ENCODE peak calls at places on chromosomes 4 and X, in six cellular contexts. Q, R, G, Y, X and A are unnamed samples.

GRCh38 chr4:25509656-25510055 is 132.6 kb downstream of the ANAPC4 start:
- DNase-seq in Y (no peak), X (no peak), G (no peak), R (no peak), Q (no peak), A (no peak)

GRCh38 chr4:113563691-113564378 is 197.7 kb downstream of the CAMK2D start:
- DNase-seq in X (no peak), G (no peak), R (no peak), Y (no peak), Q (no peak), A (no peak)

GRCh38 chr4:71195932-71196331 is 142.9 kb upstream of the SLC4A4 start:
- DNase-seq in R (no peak), Y (peak; percentile 74), Q (no peak), X (no peak), G (no peak), A (no peak)

GRCh38 chr4:179145746-179146530 is 1703.7 kb upstream of the AGA start:
- DNase-seq in Y (no peak), Q (no peak), R (no peak), G (no peak), X (no peak), A (no peak)

GRCh38 chr4:95142877-95143412 is 385.2 kb downstream of the BMPR1B start:
- DNase-seq in X (no peak), Y (peak; percentile 24), Q (no peak), R (no peak), G (no peak), A (no peak)

GRCh38 chr4:98624642-98625041 is 33.8 kb downstream of the TSPAN5 start:
- DNase-seq in G (no peak), R (no peak), Y (no peak), Q (no peak), X (no peak), A (no peak)

GRCh38 chr4:81470456-81471327 is 1.0 kb downstream of the RASGEF1B start:
- DNase-seq in Q (peak; percentile 7), G (peak; percentile 29), X (no peak), R (no peak), Y (peak; percentile 50), A (no peak)

GRCh38 chr4:30717208-30718020 is 2.8 kb upstream of the PCDH7 start:
- DNase-seq in Y (peak; percentile 83), X (no peak), Q (no peak), R (no peak), G (peak; percentile 76), A (no peak)

GRCh38 chr4:57943672-57944071 is 833.5 kb upstream of the IGFBP7 start:
- DNase-seq in Y (no peak), R (no peak), X (no peak), G (no peak), Q (no peak), A (no peak)

GRCh38 chr4:11625206-11625605 is 196.5 kb upstream of the HS3ST1 start:
- DNase-seq in R (no peak), G (no peak), Y (no peak), Q (no peak), X (no peak), A (no peak)

GRCh38 chrX:72604705-72605104 is 32.1 kb upstream of the HDAC8 start:
- DNase-seq in G (no peak), Y (no peak), X (no peak), R (no peak), Q (no peak), A (no peak)

GRCh38 chr4:47942420-47942819 is 28.0 kb upstream of the NFXL1 start:
- DNase-seq in Q (no peak), G (peak; percentile 32), Y (peak; percentile 33), R (no peak), X (no peak), A (no peak)

GRCh38 chr4:159374749-159375535 is 272.1 kb downstream of the RAPGEF2 start:
- DNase-seq in X (no peak), Q (no peak), Y (no peak), R (no peak), G (no peak), A (no peak)

GRCh38 chrX:115373308-115373707 is 83.8 kb downstream of the LUZP4 start:
- DNase-seq in Y (peak; percentile 1), Q (no peak), X (no peak), G (no peak), R (no peak), A (no peak)

GRCh38 chrX:3962511-3963350 is 249.3 kb upstream of the PRKX start:
- DNase-seq in Q (peak; percentile 5), G (no peak), Y (peak; percentile 62), X (no peak), R (no peak), A (peak; percentile 1)

GRCh38 chr4:185370291-185370690 is 25.4 kb downstream of the LRP2BP start:
- DNase-seq in G (no peak), Q (no peak), R (no peak), Y (no peak), X (no peak), A (no peak)

GRCh38 chr4:186487726-186488125 is 67.6 kb downstream of the MTNR1A start:
- DNase-seq in G (no peak), X (no peak), Y (no peak), R (no peak), Q (no peak), A (no peak)

GRCh38 chr4:87442889-87443288 is 20.5 kb downstream of the NUDT9 start:
- DNase-seq in Q (no peak), G (no peak), R (no peak), Y (no peak), X (no peak), A (no peak)

GRCh38 chrX:25005034-25005381 is 10.8 kb downstream of the ARX start:
- DNase-seq in Y (peak; percentile 57), Q (no peak), G (no peak), R (no peak), X (no peak), A (no peak)

GRCh38 chr4:139560396-139561084 is 4.5 kb upstream of the SETD7 start:
- DNase-seq in Q (no peak), G (peak; percentile 26), Y (peak; percentile 52), X (no peak), R (no peak), A (no peak)

GRCh38 chr4:98343640-98344039 is 82.5 kb downstream of the RAP1GDS1 start:
- DNase-seq in Q (no peak), Y (no peak), G (no peak), R (no peak), X (no peak), A (no peak)

GRCh38 chrX:44742480-44743155 is 101.2 kb upstream of the DUSP21 start:
- DNase-seq in R (no peak), G (no peak), X (no peak), Y (no peak), Q (no peak), A (no peak)

GRCh38 chr4:163901305-163901704 is 406.8 kb downstream of the TMA16 start:
- DNase-seq in Y (peak; percentile 27), X (no peak), Q (no peak), G (no peak), R (no peak), A (no peak)

GRCh38 chr4:153257151-153257620 is 52.9 kb downstream of the TRIM2 start:
- DNase-seq in X (no peak), Q (no peak), R (no peak), G (peak; percentile 53), Y (peak; percentile 74), A (no peak)

GRCh38 chr4:153258750-153259149 is 54.5 kb downstream of the TRIM2 start:
- DNase-seq in X (no peak), Q (no peak), G (no peak), Y (peak; percentile 52), R (no peak), A (no peak)

GRCh38 chr4:153260152-153260551 is 55.9 kb downstream of the TRIM2 start:
- DNase-seq in Y (peak; percentile 61), X (no peak), G (no peak), R (no peak), Q (no peak), A (no peak)

GRCh38 chr4:153259679-153260078 is 55.4 kb downstream of the TRIM2 start:
- DNase-seq in X (no peak), G (no peak), R (no peak), Q (no peak), Y (peak; percentile 44), A (no peak)

GRCh38 chr4:153257966-153258365 is 53.7 kb downstream of the TRIM2 start:
- DNase-seq in X (no peak), R (no peak), G (peak; percentile 49), Y (peak; percentile 80), Q (no peak), A (no peak)
- TF ChIP-seq CREB1 in X (no peak), R (no peak), G (no peak), Y (no peak), Q (no peak), A (no peak)

GRCh38 chrX:132219343-132219768 is at the start of gene RAP2C:
- DNase-seq in G (peak; percentile 66), Y (peak; percentile 75), R (no peak), X (peak; percentile 9), Q (peak; percentile 59), A (peak; percentile 77)
- TF ChIP-seq CREB1 in G (no peak), Y (peak; percentile 12), R (no peak), X (peak; percentile 52), Q (no peak), A (no peak)

GRCh38 chrX:68432648-68433047 is 647 bp downstream of the OPHN1 start:
- DNase-seq in Q (peak; percentile 13), Y (no peak), X (no peak), G (no peak), R (no peak), A (no peak)

GRCh38 chrX:68431836-68432235 is 1.5 kb downstream of the OPHN1 start:
- DNase-seq in Q (no peak), G (no peak), X (no peak), Y (no peak), R (no peak), A (no peak)

GRCh38 chrX:68433981-68434299 is 645 bp upstream of the OPHN1 start:
- DNase-seq in Q (no peak), R (no peak), G (no peak), Y (no peak), X (no peak), A (no peak)

GRCh38 chrX:68429216-68429615 is 4.1 kb downstream of the OPHN1 start:
- DNase-seq in R (no peak), Q (no peak), X (no peak), G (no peak), Y (no peak), A (no peak)

DNA sequence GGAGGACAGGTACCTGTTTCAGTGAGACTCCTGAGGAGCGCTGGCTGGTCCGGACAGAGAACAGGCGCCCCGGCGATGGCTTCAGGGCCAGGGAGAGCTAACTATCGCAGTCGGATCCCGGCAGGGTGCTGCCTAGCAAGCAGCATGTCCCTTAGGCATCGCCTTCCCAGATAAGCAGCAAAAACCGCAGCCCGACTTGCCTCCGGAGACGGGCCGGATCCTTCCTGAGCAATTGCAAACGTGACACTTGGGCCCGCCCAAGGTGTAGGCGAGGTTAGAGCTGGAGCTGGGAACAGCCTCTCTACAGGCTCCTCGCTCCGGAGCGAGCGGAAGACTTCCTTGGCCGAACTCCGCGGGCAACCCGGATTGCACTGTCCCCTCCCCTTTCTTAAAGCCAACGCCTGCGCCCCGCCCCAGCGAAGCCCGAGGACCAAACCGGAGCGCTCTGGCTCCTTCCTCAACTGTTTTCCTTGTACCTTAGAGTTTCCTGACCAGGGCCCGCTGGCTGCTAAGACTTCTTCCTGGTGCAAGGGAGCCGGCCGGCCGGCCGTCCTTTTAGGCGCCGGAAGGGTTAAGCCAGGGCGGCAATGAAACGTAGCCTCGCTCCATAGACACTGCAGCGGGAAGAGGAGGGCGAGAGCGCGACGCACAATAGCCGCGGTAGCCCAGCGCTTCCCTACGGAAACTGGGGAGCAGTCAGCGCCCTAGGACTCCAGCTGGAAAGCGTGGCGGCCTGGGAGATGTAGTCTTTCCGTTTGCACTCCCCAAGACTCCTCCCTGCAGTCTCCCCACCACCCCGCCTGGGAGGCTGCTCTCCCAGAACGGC is at the start of gene OPHN1:
- DNase-seq in Y (peak; percentile 89), R (no peak), G (peak; percentile 77), Q (peak; percentile 57), X (peak; percentile 34), A (peak; percentile 29)
- TF ChIP-seq CREB1 in Y (no peak), R (no peak), G (no peak), Q (no peak), X (no peak), A (no peak)

GRCh38 chr4:145828802-145829485 is 109.7 kb downstream of the ZNF827 start:
- DNase-seq in X (no peak), G (no peak), R (no peak), Q (no peak), Y (no peak), A (no peak)
- TF ChIP-seq CREB1 in X (no peak), G (no peak), R (peak; percentile 52), Q (no peak), Y (no peak), A (no peak)